ENCODE peak calls at places on chromosome 21, in five cellular contexts. H, V, C, M and A are unnamed samples.

GRCh38 chr21:37670883-37671282 is 245.4 kb downstream of the KCNJ6 start:
- DNase-seq in H (no peak), V (peak), C (peak), M (no peak), A (no peak)

GRCh38 chr21:15826147-15826780 is 96.5 kb downstream of the USP25 start:
- DNase-seq in H (peak), V (peak), C (peak), M (peak), A (peak)

GRCh38 chr21:14482165-14482564 is 64.0 kb downstream of the SAMSN1 start:
- DNase-seq in H (no peak), V (no peak), C (no peak), M (no peak), A (no peak)

GRCh38 chr21:42160111-42160949 is 58.6 kb upstream of the ABCG1 start:
- DNase-seq in H (no peak), V (no peak), C (no peak), M (no peak), A (no peak)

GRCh38 chr21:44517175-44517899 is 22.7 kb downstream of the KRTAP10-1 start:
- DNase-seq in H (peak), V (no peak), C (peak), M (no peak), A (peak)

GRCh38 chr21:45318556-45319341 is 31.1 kb upstream of the POFUT2 start:
- DNase-seq in H (no peak), V (peak), C (peak), M (no peak), A (no peak)

GRCh38 chr21:45257673-45258341 is 29.9 kb downstream of the POFUT2 start:
- DNase-seq in H (no peak), V (no peak), C (no peak), M (no peak), A (peak)

GRCh38 chr21:37639756-37640155 is 273.2 kb downstream of the DYRK1A start:
- DNase-seq in H (no peak), V (no peak), C (no peak), M (no peak), A (no peak)

GRCh38 chr21:28337319-28337718 is 655.4 kb downstream of the LTN1 start:
- DNase-seq in H (peak), V (no peak), C (peak), M (peak), A (peak)

GRCh38 chr21:45078371-45078770 is 4.0 kb downstream of the ADARB1 start:
- DNase-seq in H (no peak), V (no peak), C (no peak), M (no peak), A (no peak)

GRCh38 chr21:17688912-17689874 is 76.5 kb upstream of the BTG3 start:
- DNase-seq in H (no peak), V (peak), C (no peak), M (peak), A (peak)

GRCh38 chr21:35265170-35265877 is 216.2 kb upstream of the RUNX1 start:
- DNase-seq in H (no peak), V (peak), C (peak), M (no peak), A (no peak)

GRCh38 chr21:45034556-45035476 is 39.6 kb upstream of the ADARB1 start:
- DNase-seq in H (no peak), V (no peak), C (no peak), M (no peak), A (no peak)

GRCh38 chr21:33688343-33688742 is 46.0 kb downstream of the ITSN1 start:
- DNase-seq in H (no peak), V (no peak), C (peak), M (no peak), A (no peak)

GRCh38 chr21:45260191-45260795 is 27.4 kb downstream of the POFUT2 start:
- DNase-seq in H (no peak), V (no peak), C (no peak), M (no peak), A (peak)

GRCh38 chr21:39515684-39516083 is 63.9 kb downstream of the SH3BGR start:
- DNase-seq in H (no peak), V (no peak), C (no peak), M (no peak), A (no peak)

GRCh38 chr21:24112020-24112419 is 1495.3 kb downstream of the MRPL39 start:
- DNase-seq in H (no peak), V (no peak), C (peak), M (no peak), A (no peak)

GRCh38 chr21:42039911-42040351 is 29.8 kb upstream of the ZBTB21 start:
- DNase-seq in H (no peak), V (no peak), C (peak), M (no peak), A (no peak)

GRCh38 chr21:44866780-44867179 is 6.7 kb downstream of the PTTG1IP start:
- DNase-seq in H (no peak), V (no peak), C (peak), M (no peak), A (peak)

GRCh38 chr21:17786219-17787181 is 32.7 kb downstream of the C21orf91 start:
- DNase-seq in H (no peak), V (no peak), C (no peak), M (no peak), A (peak)

GRCh38 chr21:31654340-31654739 is 5.2 kb upstream of the SOD1 start:
- DNase-seq in H (no peak), V (no peak), C (no peak), M (no peak), A (peak)

GRCh38 chr21:24023936-24024335 is 1583.3 kb downstream of the MRPL39 start:
- DNase-seq in H (no peak), V (no peak), C (no peak), M (peak), A (peak)

GRCh38 chr21:42518216-42518615 is 4.6 kb downstream of the SLC37A1 start:
- DNase-seq in H (no peak), V (no peak), C (peak), M (no peak), A (no peak)

GRCh38 chr21:45029298-45029967 is 44.9 kb upstream of the ADARB1 start:
- DNase-seq in H (no peak), V (no peak), C (peak), M (peak), A (peak)

GRCh38 chr21:26112127-26112742 is 58.3 kb downstream of the APP start:
- DNase-seq in H (no peak), V (no peak), C (peak), M (no peak), A (no peak)

GRCh38 chr21:46115441-46116188 is 17.7 kb downstream of the COL6A2 start:
- DNase-seq in H (no peak), V (no peak), C (no peak), M (no peak), A (no peak)